ENCODE peak calls at places on chromosomes 3 and 15, in seven cellular contexts. L is tibial nerve; C is stimulated activated CD8-positive, alpha-beta memory T cell treated with anti-CD3 and anti-CD28 coated beads, Interleukin-15, amount 100 ng/mL, for 4 hours; Y is activated naive CD8-positive, alpha-beta T cell treated with anti-CD3 and anti-CD28 coated beads, Interleukin-2, amount 50 U/mL, for 16 hours; V is HTR-8/SVneo; W is stimulated activated CD4-positive, alpha-beta T cell treated with anti-CD3 and anti-CD28 coated beads, TNF-alpha, amount 100 ng/mL, for 4 hours; K is NCI-H748 treated with DMSO at 0.1 percent for 48 hours. A is an unnamed sample.

GRCh38 chr15:90592144-90592887 is 62.6 kb downstream of the CRTC3 start:
- DNase-seq in L (no peak), C (no peak), Y (no peak), V (peak), W (no peak), K (no peak), A (no peak)

GRCh38 chr15:72740202-72740601 is 43.4 kb downstream of the ADPGK start:
- DNase-seq in L (no peak), C (no peak), Y (no peak), V (no peak), W (no peak), K (no peak), A (no peak)

GRCh38 chr3:128847631-128848370 is 31.6 kb upstream of the ACAD9 start:
- DNase-seq in L (no peak), C (no peak), Y (no peak), V (no peak), W (no peak), K (no peak), A (no peak)

GRCh38 chr3:9100132-9100894 is 137.0 kb upstream of the RAD18 start:
- DNase-seq in L (no peak), C (no peak), Y (no peak), V (no peak), W (no peak), K (no peak), A (no peak)

GRCh38 chr3:14900881-14901873 is 46.2 kb upstream of the NR2C2 start:
- DNase-seq in L (no peak), C (no peak), Y (no peak), V (no peak), W (no peak), K (no peak), A (no peak)

GRCh38 chr3:11850003-11850402 is 3.3 kb upstream of the TAMM41 start:
- DNase-seq in L (no peak), C (no peak), Y (no peak), V (no peak), W (no peak), K (no peak), A (no peak)

GRCh38 chr15:61196711-61197110 is 32.4 kb downstream of the RORA start:
- DNase-seq in L (no peak), C (no peak), Y (no peak), V (no peak), W (no peak), K (no peak), A (no peak)

GRCh38 chr15:99407716-99408115 is 156.4 kb downstream of the LRRC28 start:
- DNase-seq in L (no peak), C (no peak), Y (no peak), V (no peak), W (no peak), K (no peak), A (no peak)

GRCh38 chr15:44468713-44469385 is 41.4 kb downstream of the CTDSPL2 start:
- DNase-seq in L (no peak), C (no peak), Y (no peak), V (peak), W (no peak), K (no peak), A (no peak)

GRCh38 chr3:90253131-90253530 is 1145.7 kb downstream of the EPHA3 start:
- DNase-seq in L (no peak), C (no peak), Y (no peak), V (no peak), W (no peak), K (no peak), A (no peak)

GRCh38 chr15:39624806-39625205 is 43.9 kb downstream of the THBS1 start:
- DNase-seq in L (peak), C (peak), Y (no peak), V (peak), W (peak), K (no peak), A (peak)

GRCh38 chr15:80825361-80826030 is 46.3 kb downstream of the CEMIP start:
- DNase-seq in L (peak), C (no peak), Y (no peak), V (no peak), W (no peak), K (no peak), A (peak)

GRCh38 chr3:55860040-55860439 is 372.9 kb upstream of the WNT5A start:
- DNase-seq in L (no peak), C (no peak), Y (no peak), V (no peak), W (no peak), K (peak), A (no peak)

GRCh38 chr3:143763568-143764162 is 84.6 kb downstream of the SLC9A9 start:
- DNase-seq in L (no peak), C (no peak), Y (no peak), V (no peak), W (no peak), K (no peak), A (no peak)

GRCh38 chr15:42444415-42445063 is 46.4 kb downstream of the ZNF106 start:
- DNase-seq in L (no peak), C (no peak), Y (no peak), V (no peak), W (no peak), K (no peak), A (peak)

GRCh38 chr3:183188895-183189462 is 26.4 kb upstream of the LAMP3 start:
- DNase-seq in L (no peak), C (no peak), Y (no peak), V (peak), W (no peak), K (no peak), A (peak)

GRCh38 chr3:127669541-127670228 is 3.1 kb upstream of the ABTB1 start:
- DNase-seq in L (no peak), C (no peak), Y (no peak), V (no peak), W (no peak), K (no peak), A (peak)

GRCh38 chr15:71295242-71296031 is 180.2 kb downstream of the THSD4 start:
- DNase-seq in L (no peak), C (no peak), Y (no peak), V (peak), W (no peak), K (no peak), A (peak)

GRCh38 chr3:126447456-126448106 is 28.1 kb downstream of the ZXDC start:
- DNase-seq in L (no peak), C (no peak), Y (no peak), V (no peak), W (no peak), K (no peak), A (peak)

GRCh38 chr15:33150993-33151392 is 43.5 kb downstream of the FMN1 start:
- DNase-seq in L (no peak), C (no peak), Y (no peak), V (no peak), W (no peak), K (no peak), A (no peak)

GRCh38 chr15:85306946-85307686 is 73.3 kb upstream of the AKAP13 start:
- DNase-seq in L (no peak), C (no peak), Y (no peak), V (no peak), W (no peak), K (no peak), A (no peak)